ENCODE peak calls at places on chromosome 5, in eight cellular contexts. V, J, O, M, I, Y, P and G are unnamed samples.

GRCh38 chr5:126971455-126972019 is 58.8 kb downstream of the MARCHF3 start:
- DNase-seq in V (no peak), J (no peak), O (no peak), M (no peak), I (no peak), Y (no peak), P (no peak), G (no peak)

GRCh38 chr5:68333649-68334549 is 118.3 kb downstream of the PIK3R1 start:
- DNase-seq in V (peak; percentile 89), J (no peak), O (no peak), M (no peak), I (peak; percentile 87), Y (no peak), P (no peak), G (peak; percentile 4)

GRCh38 chr5:172587061-172587405 is 54.0 kb upstream of the NEURL1B start:
- DNase-seq in V (no peak), J (no peak), O (no peak), M (no peak), I (no peak), Y (no peak), P (no peak), G (no peak)

GRCh38 chr5:173001229-173001841 is 17.8 kb downstream of the ATP6V0E1 start:
- DNase-seq in V (no peak), J (no peak), O (no peak), M (no peak), I (no peak), Y (no peak), P (no peak), G (no peak)

GRCh38 chr5:102664946-102665345 is 90.2 kb upstream of the PAM start:
- DNase-seq in V (no peak), J (no peak), O (no peak), M (no peak), I (no peak), Y (no peak), P (no peak), G (no peak)

GRCh38 chr5:44885903-44886302 is 77.2 kb downstream of the MRPS30 start:
- DNase-seq in V (no peak), J (no peak), O (no peak), M (no peak), I (peak; percentile 13), Y (no peak), P (no peak), G (no peak)

GRCh38 chr5:179284751-179285191 is 60.5 kb downstream of the ADAMTS2 start:
- DNase-seq in V (no peak), J (peak; percentile 22), O (peak; percentile 41), M (no peak), I (no peak), Y (peak; percentile 78), P (no peak), G (no peak)

GRCh38 chr5:52878671-52879070 is 91.0 kb downstream of the ITGA1 start:
- DNase-seq in V (no peak), J (no peak), O (no peak), M (no peak), I (peak; percentile 26), Y (no peak), P (no peak), G (no peak)

GRCh38 chr5:108381034-108381954 is 604 bp downstream of the FBXL17 start:
- DNase-seq in V (peak; percentile 10), J (peak; percentile 73), O (peak; percentile 83), M (peak; percentile 90), I (peak; percentile 53), Y (peak; percentile 84), P (peak; percentile 79), G (no peak)

GRCh38 chr5:143322931-143323330 is 80.6 kb downstream of the NR3C1 start:
- DNase-seq in V (no peak), J (no peak), O (no peak), M (no peak), I (no peak), Y (no peak), P (no peak), G (no peak)

GRCh38 chr5:151126199-151126645 is 31.4 kb downstream of the ANXA6 start:
- DNase-seq in V (peak; percentile 38), J (peak; percentile 75), O (peak; percentile 86), M (peak; percentile 81), I (peak; percentile 75), Y (peak; percentile 78), P (peak; percentile 66), G (peak; percentile 54)

GRCh38 chr5:133381571-133382365 is 230.6 kb downstream of the FSTL4 start:
- DNase-seq in V (no peak), J (no peak), O (peak; percentile 40), M (no peak), I (no peak), Y (peak; percentile 42), P (no peak), G (no peak)

GRCh38 chr5:175025046-175025445 is 300.7 kb downstream of the MSX2 start:
- DNase-seq in V (no peak), J (no peak), O (no peak), M (no peak), I (no peak), Y (no peak), P (no peak), G (no peak)

GRCh38 chr5:123193176-123193575 is 104.1 kb downstream of the PRDM6 start:
- DNase-seq in V (no peak), J (no peak), O (no peak), M (no peak), I (no peak), Y (no peak), P (no peak), G (no peak)

GRCh38 chr5:112653638-112654037 is 84.0 kb upstream of the APC start:
- DNase-seq in V (no peak), J (no peak), O (no peak), M (no peak), I (no peak), Y (no peak), P (no peak), G (no peak)

GRCh38 chr5:127518319-127518621 is 830 bp downstream of the PRRC1 start:
- DNase-seq in V (no peak), J (no peak), O (no peak), M (no peak), I (no peak), Y (no peak), P (no peak), G (no peak)

GRCh38 chr5:178213003-178213449 is 8.7 kb downstream of the HNRNPAB start:
- DNase-seq in V (no peak), J (no peak), O (no peak), M (peak; percentile 58), I (no peak), Y (no peak), P (no peak), G (no peak)

GRCh38 chr5:56818409-56819026 is 3.2 kb downstream of the MAP3K1 start:
- DNase-seq in V (no peak), J (no peak), O (no peak), M (no peak), I (no peak), Y (no peak), P (no peak), G (no peak)

GRCh38 chr5:98769256-98770157 is 4.0 kb upstream of the RGMB start:
- DNase-seq in V (no peak), J (peak; percentile 68), O (peak; percentile 76), M (peak; percentile 68), I (peak; percentile 57), Y (peak; percentile 67), P (peak; percentile 50), G (no peak)

GRCh38 chr5:179409806-179410205 is 64.5 kb upstream of the ADAMTS2 start:
- DNase-seq in V (no peak), J (no peak), O (no peak), M (no peak), I (no peak), Y (no peak), P (no peak), G (no peak)

GRCh38 chr5:135561266-135561665 is 17.5 kb downstream of the CXCL14 start:
- DNase-seq in V (no peak), J (no peak), O (peak; percentile 45), M (no peak), I (no peak), Y (no peak), P (no peak), G (no peak)

GRCh38 chr5:34587355-34588241 is 68.5 kb upstream of the RAI14 start:
- DNase-seq in V (no peak), J (no peak), O (no peak), M (no peak), I (no peak), Y (no peak), P (no peak), G (peak; percentile 51)

GRCh38 chr5:138870611-138871010 is 4.5 kb downstream of the LRRTM2 start:
- DNase-seq in V (no peak), J (no peak), O (no peak), M (no peak), I (no peak), Y (no peak), P (no peak), G (no peak)

GRCh38 chr5:95768731-95769130 is 37.6 kb downstream of the RHOBTB3 start:
- DNase-seq in V (no peak), J (no peak), O (no peak), M (no peak), I (no peak), Y (no peak), P (no peak), G (no peak)

GRCh38 chr5:158819095-158819494 is 280.6 kb downstream of the EBF1 start:
- DNase-seq in V (no peak), J (no peak), O (no peak), M (no peak), I (no peak), Y (no peak), P (no peak), G (no peak)

GRCh38 chr5:181246276-181247050 is 2.8 kb upstream of the RACK1 start:
- DNase-seq in V (peak; percentile 62), J (peak; percentile 91), O (peak; percentile 96), M (peak; percentile 96), I (peak; percentile 93), Y (peak; percentile 97), P (peak; percentile 59), G (no peak)
- H3K27ac ChIP-seq in V (peak overlapping the region; percentile 96), J (peak overlapping the region; percentile 92), O (peak overlapping the region; percentile 95), M (peak overlapping the region; percentile 91), I (peak overlapping the region; percentile 97), Y (peak overlapping the region; percentile 96), P (peak overlapping the region; percentile 82), G (peak overlapping the region; percentile 99)

DNA sequence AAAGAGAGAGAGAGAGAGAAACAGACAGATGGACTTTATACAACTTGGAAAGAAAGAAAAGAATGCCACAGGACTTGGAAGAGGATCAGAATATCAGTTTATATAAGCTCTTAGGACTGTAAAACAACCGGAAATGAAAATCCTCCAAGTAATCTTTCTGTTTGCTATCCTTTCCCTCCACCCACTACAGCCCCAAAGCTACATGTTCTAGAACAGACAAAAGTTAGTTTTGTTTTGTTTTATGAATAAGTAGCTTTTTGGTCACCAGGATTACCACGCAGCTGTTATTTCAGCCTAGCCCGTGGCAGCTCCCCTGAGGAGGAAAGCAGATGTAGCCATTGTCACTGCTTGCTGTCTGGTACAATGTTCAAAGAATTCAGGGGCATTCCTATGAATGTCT is 66.6 kb downstream of the SH3TC2 start:
- DNase-seq in V (no peak), J (no peak), O (no peak), M (no peak), I (no peak), Y (no peak), P (no peak), G (no peak)
- H3K27ac ChIP-seq in V (no peak overlapping the region), J (no peak overlapping the region), O (no peak overlapping the region), M (no peak overlapping the region), I (no peak overlapping the region), Y (no peak overlapping the region), P (no peak overlapping the region), G (no peak overlapping the region)

GRCh38 chr5:119168401-119168800 is 97.5 kb downstream of the DMXL1 start:
- DNase-seq in V (no peak), J (no peak), O (no peak), M (no peak), I (no peak), Y (no peak), P (no peak), G (no peak)
- H3K27ac ChIP-seq in V (no peak overlapping the region), J (no peak overlapping the region), O (no peak overlapping the region), M (no peak overlapping the region), I (no peak overlapping the region), Y (no peak overlapping the region), P (no peak overlapping the region), G (no peak overlapping the region)

GRCh38 chr5:17105744-17106450 is 111.5 kb upstream of the BASP1 start:
- DNase-seq in V (no peak), J (no peak), O (no peak), M (no peak), I (peak; percentile 38), Y (no peak), P (no peak), G (no peak)
- H3K27ac ChIP-seq in V (no peak overlapping the region), J (no peak overlapping the region), O (no peak overlapping the region), M (no peak overlapping the region), I (peak overlapping the region; percentile 67), Y (no peak overlapping the region), P (no peak overlapping the region), G (no peak overlapping the region)